ENCODE peak calls at places on chromosome 5, in ten cellular contexts. V is right lobe of liver; A is HT-29; D is effector memory CD8-positive, alpha-beta T cell; Q is left cardiac atrium; K is stimulated activated CD8-positive, alpha-beta memory T cell treated with anti-CD3 and anti-CD28 coated beads, Interleukin-15, amount 100 ng/mL, for 1 hour; I is ELF-1; W is stimulated activated CD4-positive, alpha-beta T cell treated with anti-CD3 and anti-CD28 coated beads, Interleukin-1b, Interleukin-23, amount 100 ng/mL, for 4 hours; M is NT2/D1; X is mesenteric fat pad. S is an unnamed sample.

GRCh38 chr5:96344678-96345612 is 88.1 kb downstream of the PCSK1 start:
- DNase-seq in I (no peak), M (no peak), X (no peak), A (peak), W (peak), Q (no peak), D (peak), K (no peak), V (no peak), S (peak)

GRCh38 chr5:170235881-170236864 is 3.4 kb downstream of the C5orf58 start:
- DNase-seq in K (no peak), V (no peak), W (no peak), I (no peak), A (no peak), M (no peak), D (no peak), X (no peak), Q (no peak), S (no peak)

GRCh38 chr5:10235350-10235749 is 14.3 kb downstream of the ATPSCKMT start:
- DNase-seq in V (no peak), Q (no peak), I (no peak), W (no peak), A (no peak), X (no peak), M (no peak), K (no peak), D (no peak), S (no peak)

GRCh38 chr5:24163091-24163490 is 481.7 kb downstream of the CDH10 start:
- DNase-seq in W (no peak), I (no peak), K (no peak), A (no peak), D (no peak), Q (no peak), M (no peak), V (no peak), X (no peak), S (no peak)

GRCh38 chr5:150278916-150279315 is 10.7 kb downstream of the CAMK2A start:
- DNase-seq in M (no peak), Q (no peak), W (no peak), D (no peak), I (no peak), X (no peak), V (no peak), A (no peak), K (no peak), S (no peak)

GRCh38 chr5:136033848-136034247 is 5.1 kb downstream of the TGFBI start:
- DNase-seq in K (no peak), Q (no peak), M (no peak), A (no peak), X (peak), I (no peak), W (no peak), V (peak), D (no peak), S (no peak)

GRCh38 chr5:67998709-67999251 is 216.8 kb upstream of the PIK3R1 start:
- DNase-seq in A (peak), W (no peak), D (no peak), M (no peak), K (no peak), Q (peak), X (no peak), V (peak), I (no peak), S (peak)

GRCh38 chr5:143447983-143448382 is 44.5 kb upstream of the NR3C1 start:
- DNase-seq in W (no peak), A (no peak), X (no peak), D (no peak), M (no peak), Q (no peak), I (no peak), K (no peak), V (no peak), S (no peak)

GRCh38 chr5:1878050-1878849 is 4.5 kb downstream of the IRX4 start:
- DNase-seq in I (peak), X (no peak), K (no peak), Q (no peak), M (no peak), A (no peak), V (no peak), W (no peak), D (no peak), S (no peak)

GRCh38 chr5:136200130-136200529 is 7.2 kb upstream of the SMIM32 start:
- DNase-seq in A (no peak), X (no peak), Q (no peak), D (no peak), W (no peak), K (no peak), V (no peak), M (no peak), I (no peak), S (no peak)

GRCh38 chr5:133779828-133780475 is 167.6 kb upstream of the FSTL4 start:
- DNase-seq in W (no peak), A (no peak), X (no peak), Q (no peak), K (no peak), I (no peak), D (no peak), M (no peak), V (no peak), S (no peak)

GRCh38 chr5:94480511-94480910 is 137.9 kb downstream of the KIAA0825 start:
- DNase-seq in W (no peak), I (no peak), X (no peak), V (no peak), Q (no peak), D (no peak), A (no peak), M (no peak), K (no peak), S (no peak)

GRCh38 chr5:137667341-137667740 is 68.5 kb downstream of the KLHL3 start:
- DNase-seq in X (no peak), I (no peak), M (no peak), A (no peak), K (no peak), D (no peak), V (no peak), Q (no peak), W (no peak), S (no peak)

GRCh38 chr5:175894805-175895204 is 23.4 kb downstream of the CPLX2 start:
- DNase-seq in V (no peak), X (no peak), M (no peak), W (no peak), K (no peak), Q (no peak), I (no peak), A (no peak), D (no peak), S (no peak)